ENCODE peak calls at places on chromosomes 11 and 22, in eight cellular contexts. F is tibial nerve; A is activated CD4-positive, alpha-beta T cell treated with anti-CD3 and anti-CD28 coated beads, Interleukin-2, amount 50 U/mL, for 48 hours; C is HEK293T; T is endothelial cell; Q is Karpas-422; L is T-helper 9 cell; P is NCI-H1694 treated with DMSO at 0.1 percent for 48 hours. R is an unnamed sample.

GRCh38 chr11:38476808-38477565 is 1879.0 kb upstream of the RAG2 start:
- DNase-seq in F (no peak), A (no peak), C (no peak), T (no peak), Q (no peak), L (no peak), P (no peak), R (no peak)

GRCh38 chr22:46612904-46613605 is 7.1 kb upstream of the GRAMD4 start:
- DNase-seq in F (no peak), A (peak; percentile 47), C (no peak), T (no peak), Q (no peak), L (peak; percentile 28), P (no peak), R (peak; percentile 20)

GRCh38 chr22:32660292-32660691 is 141.2 kb upstream of the TIMP3 start:
- DNase-seq in F (peak; percentile 49), A (peak; percentile 63), C (peak; percentile 83), T (peak; percentile 71), Q (peak; percentile 83), L (peak; percentile 36), P (peak; percentile 29), R (peak; percentile 30)

GRCh38 chr22:46086577-46087335 is 63.6 kb upstream of the PPARA start:
- DNase-seq in F (peak; percentile 13), A (no peak), C (no peak), T (no peak), Q (no peak), L (no peak), P (no peak), R (no peak)

GRCh38 chr11:970319-970871 is 44.7 kb downstream of the AP2A2 start:
- DNase-seq in F (no peak), A (peak; percentile 17), C (no peak), T (no peak), Q (no peak), L (no peak), P (no peak), R (no peak)

GRCh38 chr11:61042537-61042936 is 59.8 kb upstream of the CD5 start:
- DNase-seq in F (no peak), A (no peak), C (no peak), T (no peak), Q (no peak), L (no peak), P (no peak), R (no peak)

GRCh38 chr22:34000879-34001526 is 80.7 kb upstream of the LARGE1 start:
- DNase-seq in F (no peak), A (no peak), C (no peak), T (no peak), Q (no peak), L (no peak), P (no peak), R (no peak)

GRCh38 chr11:2186669-2187266 is 15.2 kb upstream of the TH start:
- DNase-seq in F (no peak), A (peak; percentile 57), C (peak; percentile 59), T (peak; percentile 55), Q (peak; percentile 75), L (peak; percentile 14), P (no peak), R (peak; percentile 42)

GRCh38 chr22:25930710-25931353 is 188.8 kb downstream of the MYO18B start:
- DNase-seq in F (no peak), A (no peak), C (no peak), T (no peak), Q (no peak), L (no peak), P (peak; percentile 33), R (no peak)

GRCh38 chr11:130037058-130037457 is 32.6 kb upstream of the APLP2 start:
- DNase-seq in F (no peak), A (no peak), C (no peak), T (no peak), Q (no peak), L (no peak), P (no peak), R (no peak)

GRCh38 chr11:66981976-66982578 is 7.0 kb downstream of the C11orf86 start:
- DNase-seq in F (peak; percentile 83), A (peak; percentile 59), C (no peak), T (no peak), Q (peak; percentile 52), L (no peak), P (peak; percentile 64), R (no peak)

GRCh38 chr11:1382429-1382828 is 7.3 kb upstream of the BRSK2 start:
- DNase-seq in F (no peak), A (no peak), C (no peak), T (no peak), Q (no peak), L (no peak), P (no peak), R (no peak)

GRCh38 chr11:95255523-95256165 is 24.6 kb upstream of the SESN3 start:
- DNase-seq in F (no peak), A (no peak), C (no peak), T (no peak), Q (peak; percentile 82), L (no peak), P (no peak), R (no peak)

GRCh38 chr11:68843052-68843561 is 1.4 kb upstream of the CPT1A start:
- DNase-seq in F (no peak), A (peak; percentile 70), C (no peak), T (no peak), Q (no peak), L (peak; percentile 44), P (no peak), R (peak; percentile 56)

GRCh38 chr11:66652651-66653050 is 14.1 kb downstream of the RBM4 start:
- DNase-seq in F (no peak), A (no peak), C (no peak), T (no peak), Q (no peak), L (no peak), P (no peak), R (no peak)

GRCh38 chr11:122115520-122116343 is at the start of gene BLID:
- DNase-seq in F (peak; percentile 42), A (no peak), C (peak; percentile 38), T (peak; percentile 77), Q (peak; percentile 61), L (no peak), P (no peak), R (no peak)

R was measured in CD4-positive, CD25-positive, alpha-beta regulatory T cell.